ENCODE peak calls at places on chromosomes 13 and 19, in five cellular contexts. E is omental fat pad, K is SHP77, B is uterus, R is GDM1. F is an unnamed sample.

GRCh38 chr19:58196911-58197616 is 14.2 kb downstream of the ZNF274 start:
- DNase-seq in E (no peak), K (no peak), B (no peak), R (no peak), F (no peak)

GRCh38 chr13:53200498-53201453 is 172.2 kb downstream of the OLFM4 start:
- DNase-seq in E (no peak), K (no peak), B (no peak), R (no peak), F (peak)

GRCh38 chr19:35269425-35270117 is 809 bp downstream of the USF2 start:
- DNase-seq in E (peak), K (peak), B (peak), R (peak), F (peak)

GRCh38 chr13:59770451-59770850 is 393.3 kb downstream of the DIAPH3 start:
- DNase-seq in E (no peak), K (no peak), B (no peak), R (no peak), F (no peak)

GRCh38 chr13:106302011-106302410 is 233.5 kb downstream of the EFNB2 start:
- DNase-seq in E (no peak), K (no peak), B (no peak), R (no peak), F (no peak)

GRCh38 chr13:32894589-32895001 is 121.6 kb upstream of the KL start:
- DNase-seq in E (no peak), K (no peak), B (no peak), R (no peak), F (no peak)

GRCh38 chr13:109606404-109607028 is 179.9 kb downstream of the IRS2 start:
- DNase-seq in E (no peak), K (no peak), B (no peak), R (no peak), F (no peak)

GRCh38 chr13:30113531-30113930 is 193.8 kb downstream of the KATNAL1 start:
- DNase-seq in E (no peak), K (no peak), B (no peak), R (no peak), F (no peak)

GRCh38 chr19:2226840-2227360 is 9.2 kb downstream of the PLEKHJ1 start:
- DNase-seq in E (no peak), K (no peak), B (no peak), R (no peak), F (no peak)

GRCh38 chr19:4803736-4804695 is 12.5 kb downstream of the FEM1A start:
- DNase-seq in E (no peak), K (peak), B (peak), R (peak), F (no peak)

GRCh38 chr19:35296644-35297514 is 4.9 kb downstream of the MAG start:
- DNase-seq in E (no peak), K (no peak), B (no peak), R (no peak), F (no peak)

GRCh38 chr19:15223649-15224371 is 8.4 kb downstream of the EPHX3 start:
- DNase-seq in E (no peak), K (no peak), B (peak), R (no peak), F (no peak)

GRCh38 chr19:45477713-45478453 is 10.1 kb downstream of the FOSB start:
- DNase-seq in E (no peak), K (peak), B (no peak), R (no peak), F (no peak)

GRCh38 chr13:30234763-30235162 is 72.6 kb downstream of the KATNAL1 start:
- DNase-seq in E (no peak), K (no peak), B (no peak), R (no peak), F (no peak)

GRCh38 chr13:90402102-90402501 is 945.4 kb upstream of the MIR17HG start:
- DNase-seq in E (no peak), K (no peak), B (no peak), R (no peak), F (no peak)

GRCh38 chr13:113848431-113849260 is 15.2 kb downstream of the GAS6 start:
- DNase-seq in E (peak), K (no peak), B (peak), R (no peak), F (no peak)

GRCh38 chr19:18274303-18274775 is at the start of gene IQCN:
- DNase-seq in E (no peak), K (no peak), B (peak), R (no peak), F (no peak)

GRCh38 chr13:79194727-79195126 is 211.3 kb downstream of the RBM26 start:
- DNase-seq in E (no peak), K (no peak), B (no peak), R (no peak), F (no peak)

GRCh38 chr13:46803586-46803985 is 6.6 kb upstream of the ESD start:
- DNase-seq in E (no peak), K (no peak), B (no peak), R (no peak), F (no peak)

GRCh38 chr19:11018179-11018578 is 57.3 kb downstream of the SMARCA4 start:
- DNase-seq in E (no peak), K (no peak), B (peak), R (no peak), F (no peak)

GRCh38 chr13:42388326-42388725 is 116.4 kb downstream of the AKAP11 start:
- DNase-seq in E (no peak), K (no peak), B (no peak), R (no peak), F (no peak)

F was measured in left ventricle myocardium inferior.